ENCODE peak calls at places on chromosomes 5 and 9, in four cellular contexts. I is AG04450, G is ovary, P is Caco-2. N is an unnamed sample.

GRCh38 chr9:91151741-91152095 is 210.0 kb downstream of the AUH start:
- DNase-seq in I (no peak), G (no peak), P (no peak), N (no peak)

GRCh38 chr5:156971848-156972525 is 9.0 kb upstream of the TIMD4 start:
- DNase-seq in I (no peak), G (no peak), P (no peak), N (peak; percentile 44)

GRCh38 chr9:18442629-18443491 is 31.1 kb upstream of the ADAMTSL1 start:
- DNase-seq in I (peak; percentile 71), G (peak; percentile 76), P (peak; percentile 68), N (no peak)

GRCh38 chr5:10856646-10857332 is 95.8 kb upstream of the DAP start:
- DNase-seq in I (peak; percentile 66), G (peak; percentile 68), P (peak; percentile 60), N (peak; percentile 37)

GRCh38 chr9:37943329-37944265 is 39.7 kb upstream of the SLC25A51 start:
- DNase-seq in I (peak; percentile 71), G (peak; percentile 72), P (peak; percentile 69), N (peak; percentile 65)

GRCh38 chr9:121671612-121672155 is 20.2 kb downstream of the DAB2IP start:
- DNase-seq in I (no peak), G (no peak), P (no peak), N (no peak)

GRCh38 chr5:157857821-157858526 is 971 bp downstream of the CLINT1 start:
- DNase-seq in I (no peak), G (no peak), P (no peak), N (no peak)

GRCh38 chr9:87950765-87951488 is 23.4 kb downstream of the CDK20 start:
- DNase-seq in I (no peak), G (no peak), P (peak; percentile 19), N (no peak)

GRCh38 chr9:107249131-107249533 is 33.9 kb upstream of the RAD23B start:
- DNase-seq in I (no peak), G (no peak), P (peak; percentile 83), N (no peak)

GRCh38 chr5:157559301-157559700 is 16.3 kb downstream of the ADAM19 start:
- DNase-seq in I (no peak), G (no peak), P (no peak), N (peak; percentile 63)

GRCh38 chr5:73323466-73323865 is 125.1 kb downstream of the FOXD1 start:
- DNase-seq in I (no peak), G (no peak), P (no peak), N (no peak)

GRCh38 chr5:175816348-175816747 is 55.0 kb upstream of the CPLX2 start:
- DNase-seq in I (no peak), G (no peak), P (no peak), N (no peak)

GRCh38 chr9:81032831-81033230 is 656.5 kb downstream of the TLE1 start:
- DNase-seq in I (no peak), G (no peak), P (no peak), N (peak; percentile 18)

GRCh38 chr9:136083558-136084190 is 11.4 kb downstream of the NACC2 start:
- DNase-seq in I (no peak), G (peak; percentile 13), P (no peak), N (no peak)

GRCh38 chr9:27726244-27727141 is 153.2 kb upstream of the C9orf72 start:
- DNase-seq in I (peak; percentile 1), G (peak; percentile 36), P (peak; percentile 32), N (peak; percentile 23)

GRCh38 chr9:22528485-22528884 is 81.9 kb downstream of the DMRTA1 start:
- DNase-seq in I (peak; percentile 11), G (no peak), P (no peak), N (no peak)

GRCh38 chr5:96509721-96510383 is 76.8 kb upstream of the PCSK1 start:
- DNase-seq in I (peak; percentile 85), G (no peak), P (no peak), N (peak; percentile 67)

GRCh38 chr5:53321073-53321472 is 159.4 kb upstream of the FST start:
- DNase-seq in I (no peak), G (no peak), P (no peak), N (no peak)

GRCh38 chr5:56319281-56320242 is 86.4 kb upstream of the ANKRD55 start:
- DNase-seq in I (peak; percentile 29), G (no peak), P (no peak), N (no peak)

GRCh38 chr5:78813906-78814518 is 165.4 kb upstream of the LHFPL2 start:
- DNase-seq in I (no peak), G (no peak), P (no peak), N (no peak)

GRCh38 chr5:145407300-145408047 is 427.7 kb downstream of the PRELID2 start:
- DNase-seq in I (no peak), G (no peak), P (no peak), N (no peak)

GRCh38 chr5:96049398-96050272 is 88.0 kb upstream of the ELL2 start:
- DNase-seq in I (no peak), G (no peak), P (no peak), N (peak; percentile 77)

GRCh38 chr9:109016132-109016531 is 2.8 kb upstream of the CTNNAL1 start:
- DNase-seq in I (no peak), G (no peak), P (no peak), N (no peak)

DNA sequence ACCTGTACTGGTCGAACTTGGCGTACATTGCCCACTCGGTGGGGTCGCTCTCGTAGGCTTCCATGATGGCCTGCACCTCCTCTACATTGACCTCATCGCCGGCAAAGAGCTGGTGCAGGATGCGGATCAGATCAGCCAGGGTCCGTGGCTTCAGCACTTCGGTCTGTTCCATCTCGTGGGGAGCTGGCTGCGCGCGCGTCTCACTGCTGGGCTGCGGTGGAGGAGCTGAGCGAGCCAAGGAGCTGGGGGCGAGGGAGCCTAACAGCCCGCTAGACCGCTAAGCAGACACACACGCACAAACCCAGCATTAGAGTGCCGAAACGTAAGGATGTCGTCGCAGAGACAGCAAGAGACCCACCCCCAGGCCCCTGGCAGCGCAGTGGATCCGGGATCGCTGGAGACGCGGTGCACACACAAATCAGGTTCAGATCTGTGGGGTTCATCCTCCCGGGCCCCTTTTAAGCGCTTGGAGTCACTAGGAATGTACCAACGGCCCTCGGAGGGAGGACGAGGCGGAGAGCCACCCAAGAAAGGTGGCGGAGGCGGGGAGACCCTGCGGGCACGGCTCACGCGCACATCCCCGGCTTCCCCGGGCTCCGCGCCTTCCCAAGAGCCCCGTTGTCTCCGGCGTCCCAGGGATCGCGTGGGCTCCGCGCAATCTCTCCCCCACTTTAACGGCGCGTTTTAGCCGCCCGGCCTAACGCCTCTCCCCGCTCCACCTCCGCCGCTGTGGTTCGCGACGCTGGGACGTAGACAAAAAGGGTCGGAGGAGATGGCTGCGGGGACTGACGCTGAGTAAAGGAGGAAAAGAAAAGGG is at the start of gene CDO1:
- DNase-seq in I (no peak), G (peak; percentile 69), P (no peak), N (no peak)
- H3K4me3 ChIP-seq in I (peak within 1 kb of the TSS; percentile 62), G (peak within 1 kb of the TSS; percentile 59), P (no peak within 1 kb of the TSS), N (peak within 1 kb of the TSS; percentile 43)

GRCh38 chr9:133726401-133727276 is 11.5 kb downstream of the SARDH start:
- DNase-seq in I (no peak), G (peak; percentile 58), P (peak; percentile 80), N (no peak)
- TF ChIP-seq CTCF in I (peak; percentile 64), G (no peak), P (peak; percentile 75), N (peak; percentile 64)

GRCh38 chr5:134638760-134639201 is 6.2 kb upstream of the SAR1B start:
- DNase-seq in I (no peak), G (no peak), P (peak; percentile 67), N (no peak)
- H3K4me3 ChIP-seq in I (no peak overlapping the region), G (no peak overlapping the region), P (no peak overlapping the region), N (no peak overlapping the region)

DNA sequence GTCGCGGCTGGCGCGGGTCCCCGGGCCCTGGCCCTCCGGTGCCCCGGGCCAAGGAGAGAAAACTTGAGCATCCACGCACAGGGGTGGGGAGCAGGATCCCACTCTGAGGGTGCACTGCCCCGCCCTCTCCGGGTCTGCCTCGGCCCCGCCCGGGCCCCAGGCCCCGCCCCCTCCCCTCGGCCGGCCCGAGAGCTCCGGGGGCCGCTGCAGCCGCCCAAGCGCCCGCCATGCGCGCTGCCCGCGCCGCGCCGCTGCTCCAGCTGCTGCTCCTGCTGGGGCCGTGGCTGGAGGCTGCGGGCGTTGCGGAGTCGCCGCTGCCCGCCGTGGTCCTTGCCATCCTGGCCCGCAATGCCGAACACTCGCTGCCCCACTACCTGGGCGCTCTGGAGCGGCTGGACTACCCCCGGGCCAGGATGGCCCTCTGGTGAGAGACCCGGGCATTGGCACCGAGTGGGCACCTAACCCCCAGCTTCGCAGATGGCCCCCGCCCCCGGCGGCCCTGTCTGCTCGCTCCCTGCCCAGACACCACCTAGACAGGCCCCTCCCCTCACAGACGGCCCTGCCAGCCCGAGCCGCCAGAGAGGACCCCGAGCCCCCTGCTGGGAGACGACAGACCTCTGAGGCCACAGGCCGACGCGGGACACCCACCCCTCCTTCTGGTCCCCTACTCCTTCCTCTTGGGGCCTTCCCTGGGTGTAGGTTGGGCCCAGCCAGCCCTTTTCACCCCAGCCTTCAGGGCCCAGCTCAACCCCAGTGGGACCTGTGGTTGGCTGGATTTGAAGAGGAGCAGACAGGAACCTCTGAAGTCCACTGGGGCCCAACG is at the start of gene CERCAM:
- DNase-seq in I (no peak), G (peak; percentile 76), P (peak; percentile 76), N (no peak)
- TF ChIP-seq CTCF in I (peak; percentile 13), G (no peak), P (no peak), N (no peak)

GRCh38 chr5:127290946-127291763 is 559 bp downstream of the MEGF10 start:
- DNase-seq in I (no peak), G (no peak), P (no peak), N (no peak)
- H3K4me3 ChIP-seq in I (no peak overlapping the region), G (peak overlapping the region; percentile 37), P (no peak overlapping the region), N (no peak overlapping the region)

GRCh38 chr9:9751996-9752395 is 860.8 kb downstream of the PTPRD start:
- DNase-seq in I (no peak), G (no peak), P (no peak), N (no peak)

GRCh38 chr9:9750719-9751118 is 862.1 kb downstream of the PTPRD start:
- DNase-seq in I (no peak), G (no peak), P (no peak), N (no peak)

GRCh38 chr9:9747787-9748186 is 865.0 kb downstream of the PTPRD start:
- DNase-seq in I (no peak), G (no peak), P (no peak), N (peak; percentile 83)

GRCh38 chr9:9746826-9747225 is 866.0 kb downstream of the PTPRD start:
- DNase-seq in I (no peak), G (no peak), P (no peak), N (no peak)

DNA sequence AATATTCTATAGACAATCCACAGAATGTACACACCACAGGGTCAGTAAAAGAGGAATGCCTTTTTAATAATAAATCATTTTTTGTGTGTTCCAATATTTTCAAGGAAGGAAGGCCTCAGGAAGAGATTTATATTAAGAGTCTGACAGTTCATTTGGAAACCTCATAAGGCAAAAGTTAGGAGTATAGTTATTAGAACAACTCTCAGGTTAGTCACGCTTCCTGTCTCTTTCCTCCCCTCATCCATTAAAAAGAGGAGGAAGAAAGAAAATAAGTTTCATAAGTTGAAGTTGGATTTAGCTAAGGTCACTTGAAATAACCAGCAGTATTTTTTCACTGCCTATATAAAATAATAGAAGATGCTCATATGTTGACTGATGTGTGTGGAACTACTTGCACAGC is 863.2 kb downstream of the PTPRD start:
- DNase-seq in I (no peak), G (no peak), P (no peak), N (no peak)
- TF ChIP-seq CTCF in I (no peak), G (no peak), P (no peak), N (no peak)

GRCh38 chr9:118222375-118222774 is 518.2 kb downstream of the TLR4 start:
- DNase-seq in I (no peak), G (no peak), P (peak; percentile 2), N (peak; percentile 29)

DNA sequence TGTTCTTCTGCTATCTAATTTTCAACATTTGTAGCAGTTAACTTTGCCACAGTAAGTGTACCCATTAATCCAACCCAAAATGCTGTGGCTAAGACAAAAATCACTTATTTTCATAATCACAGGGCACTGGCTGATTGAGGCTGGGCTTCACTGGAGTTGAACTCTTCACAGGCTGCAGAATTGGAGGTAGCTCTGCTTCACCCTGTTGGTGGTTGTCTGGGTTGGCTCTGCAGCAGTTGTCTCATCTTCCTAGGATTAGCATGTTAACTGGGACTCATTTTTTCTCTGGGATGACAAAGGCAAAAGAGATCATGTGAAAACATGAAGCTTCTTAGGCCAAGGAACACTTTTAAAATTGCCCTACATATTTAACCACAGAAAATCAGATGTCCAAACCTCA is 518.9 kb downstream of the TLR4 start:
- DNase-seq in I (no peak), G (no peak), P (no peak), N (no peak)
- H3K4me3 ChIP-seq in I (no peak overlapping the region), G (no peak overlapping the region), P (no peak overlapping the region), N (no peak overlapping the region)